ENCODE peak calls at places on chromosomes 1 and 21, in five cellular contexts. One of them, this sample, is unnamed.
A peak's percentile ranks its signal among the peaks of the same experiment; 100 is the strongest.

GRCh38 chr1:168145184-168146159 is 8.7 kb upstream of the GPR161 start:
- DNase-seq in AG04449: no peak
- DNase-seq in choroid plexus epithelial cell: peak; percentile 93
- DNase-seq in tibial artery: peak; percentile 83
- DNase-seq in fibroblast of lung: peak; percentile 77
- DNase-seq in this sample: peak; percentile 76

GRCh38 chr21:41941941-41942340 is 11.9 kb downstream of the C2CD2 start:
- DNase-seq in tibial artery: no peak
- DNase-seq in fibroblast of lung: no peak
- DNase-seq in choroid plexus epithelial cell: no peak
- DNase-seq in AG04449: no peak
- DNase-seq in this sample: no peak

GRCh38 chr1:206761369-206761768 is 9.2 kb upstream of the IL19 start:
- DNase-seq in tibial artery: no peak
- DNase-seq in choroid plexus epithelial cell: no peak
- DNase-seq in fibroblast of lung: no peak
- DNase-seq in AG04449: no peak
- DNase-seq in this sample: no peak

GRCh38 chr1:60066001-60066400 is 7.6 kb downstream of the C1orf87 start:
- DNase-seq in choroid plexus epithelial cell: peak; percentile 62
- DNase-seq in fibroblast of lung: peak; percentile 22
- DNase-seq in AG04449: peak; percentile 5
- DNase-seq in tibial artery: no peak
- DNase-seq in this sample: peak; percentile 73

GRCh38 chr1:208158640-208159541 is 85.3 kb downstream of the PLXNA2 start:
- DNase-seq in AG04449: no peak
- DNase-seq in fibroblast of lung: no peak
- DNase-seq in choroid plexus epithelial cell: peak; percentile 67
- DNase-seq in tibial artery: no peak
- DNase-seq in this sample: no peak

GRCh38 chr1:174931214-174931613 is 68.5 kb upstream of the CACYBP start:
- DNase-seq in choroid plexus epithelial cell: no peak
- DNase-seq in fibroblast of lung: no peak
- DNase-seq in tibial artery: no peak
- DNase-seq in AG04449: no peak
- DNase-seq in this sample: peak; percentile 15

GRCh38 chr21:28387220-28387619 is 605.5 kb downstream of the LTN1 start:
- DNase-seq in choroid plexus epithelial cell: no peak
- DNase-seq in tibial artery: no peak
- DNase-seq in fibroblast of lung: no peak
- DNase-seq in AG04449: no peak
- DNase-seq in this sample: no peak

GRCh38 chr1:56064705-56065104 is 514.7 kb downstream of the PLPP3 start:
- DNase-seq in AG04449: peak; percentile 14
- DNase-seq in fibroblast of lung: peak; percentile 27
- DNase-seq in tibial artery: no peak
- DNase-seq in choroid plexus epithelial cell: peak; percentile 62
- DNase-seq in this sample: peak; percentile 72

GRCh38 chr1:224928906-224929305 is 569 bp upstream of the DNAH14 start:
- DNase-seq in fibroblast of lung: no peak
- DNase-seq in AG04449: no peak
- DNase-seq in choroid plexus epithelial cell: no peak
- DNase-seq in tibial artery: no peak
- DNase-seq in this sample: no peak

GRCh38 chr1:38018864-38019343 is 6.4 kb downstream of the UTP11 start:
- DNase-seq in tibial artery: no peak
- DNase-seq in AG04449: no peak
- DNase-seq in choroid plexus epithelial cell: peak; percentile 71
- DNase-seq in fibroblast of lung: no peak
- DNase-seq in this sample: no peak

GRCh38 chr21:43191521-43191920 is 22.7 kb downstream of the CRYAA start:
- DNase-seq in tibial artery: no peak
- DNase-seq in choroid plexus epithelial cell: no peak
- DNase-seq in fibroblast of lung: no peak
- DNase-seq in AG04449: no peak
- DNase-seq in this sample: no peak

GRCh38 chr1:108600504-108600903 is 40.6 kb downstream of the EEIG2 start:
- DNase-seq in AG04449: no peak
- DNase-seq in choroid plexus epithelial cell: no peak
- DNase-seq in tibial artery: no peak
- DNase-seq in fibroblast of lung: no peak
- DNase-seq in this sample: peak; percentile 16

GRCh38 chr1:92040971-92041370 is 11.2 kb downstream of the EPHX4 start:
- DNase-seq in AG04449: no peak
- DNase-seq in choroid plexus epithelial cell: no peak
- DNase-seq in tibial artery: no peak
- DNase-seq in fibroblast of lung: no peak
- DNase-seq in this sample: no peak

GRCh38 chr1:200172311-200172710 is 144.8 kb downstream of the NR5A2 start:
- DNase-seq in choroid plexus epithelial cell: no peak
- DNase-seq in AG04449: no peak
- DNase-seq in tibial artery: no peak
- DNase-seq in fibroblast of lung: peak; percentile 48
- DNase-seq in this sample: peak; percentile 78

GRCh38 chr1:164716992-164717703 is 158.2 kb downstream of the PBX1 start:
- DNase-seq in AG04449: no peak
- DNase-seq in fibroblast of lung: peak; percentile 56
- DNase-seq in tibial artery: no peak
- DNase-seq in choroid plexus epithelial cell: no peak
- DNase-seq in this sample: peak; percentile 78

GRCh38 chr1:183097438-183098051 is 74.3 kb downstream of the LAMC1 start:
- DNase-seq in fibroblast of lung: peak; percentile 76
- DNase-seq in tibial artery: no peak
- DNase-seq in AG04449: peak; percentile 70
- DNase-seq in choroid plexus epithelial cell: peak; percentile 82
- DNase-seq in this sample: peak; percentile 72

GRCh38 chr1:3712573-3713535 is 39.4 kb upstream of the CCDC27 start:
- DNase-seq in fibroblast of lung: no peak
- DNase-seq in AG04449: no peak
- DNase-seq in choroid plexus epithelial cell: no peak
- DNase-seq in tibial artery: no peak
- DNase-seq in this sample: no peak

GRCh38 chr1:201126832-201127754 is at the start of gene ASCL5:
- DNase-seq in AG04449: no peak
- DNase-seq in tibial artery: no peak
- DNase-seq in fibroblast of lung: peak; percentile 52
- DNase-seq in choroid plexus epithelial cell: no peak
- DNase-seq in this sample: no peak

GRCh38 chr1:39128959-39129358 is 75.5 kb upstream of the MACF1 start:
- DNase-seq in tibial artery: no peak
- DNase-seq in choroid plexus epithelial cell: no peak
- DNase-seq in fibroblast of lung: no peak
- DNase-seq in AG04449: no peak
- DNase-seq in this sample: no peak

GRCh38 chr1:42815938-42816599 is 853 bp upstream of the ERMAP start:
- DNase-seq in AG04449: no peak
- DNase-seq in choroid plexus epithelial cell: peak; percentile 28
- DNase-seq in tibial artery: no peak
- DNase-seq in fibroblast of lung: peak; percentile 7
- DNase-seq in this sample: peak; percentile 30

GRCh38 chr1:42240964-42241755 is 76.6 kb upstream of the GUCA2A start:
- DNase-seq in tibial artery: no peak
- DNase-seq in fibroblast of lung: peak; percentile 67
- DNase-seq in choroid plexus epithelial cell: peak; percentile 53
- DNase-seq in AG04449: no peak
- DNase-seq in this sample: no peak

GRCh38 chr1:245874942-245875580 is 632.0 kb downstream of the SMYD3 start:
- DNase-seq in tibial artery: peak; percentile 45
- DNase-seq in AG04449: peak; percentile 97
- DNase-seq in choroid plexus epithelial cell: peak; percentile 100
- DNase-seq in fibroblast of lung: peak; percentile 100
- DNase-seq in this sample: peak; percentile 100

GRCh38 chr1:182952677-182953444 is at the start of gene SHCBP1L:
- DNase-seq in AG04449: no peak
- DNase-seq in tibial artery: no peak
- DNase-seq in fibroblast of lung: peak; percentile 16
- DNase-seq in choroid plexus epithelial cell: no peak
- DNase-seq in this sample: no peak

GRCh38 chr1:153260473-153260979 is 1.0 kb downstream of the LORICRIN start:
- DNase-seq in tibial artery: no peak
- DNase-seq in fibroblast of lung: peak; percentile 11
- DNase-seq in choroid plexus epithelial cell: no peak
- DNase-seq in AG04449: no peak
- DNase-seq in this sample: no peak

GRCh38 chr21:26952274-26953066 is 14.4 kb downstream of the ADAMTS5 start:
- DNase-seq in AG04449: no peak
- DNase-seq in fibroblast of lung: no peak
- DNase-seq in choroid plexus epithelial cell: no peak
- DNase-seq in tibial artery: no peak
- DNase-seq in this sample: peak; percentile 43

GRCh38 chr1:95636897-95637296 is 402.9 kb downstream of the RWDD3 start:
- DNase-seq in fibroblast of lung: no peak
- DNase-seq in choroid plexus epithelial cell: no peak
- DNase-seq in tibial artery: no peak
- DNase-seq in AG04449: no peak
- DNase-seq in this sample: no peak

DNA sequence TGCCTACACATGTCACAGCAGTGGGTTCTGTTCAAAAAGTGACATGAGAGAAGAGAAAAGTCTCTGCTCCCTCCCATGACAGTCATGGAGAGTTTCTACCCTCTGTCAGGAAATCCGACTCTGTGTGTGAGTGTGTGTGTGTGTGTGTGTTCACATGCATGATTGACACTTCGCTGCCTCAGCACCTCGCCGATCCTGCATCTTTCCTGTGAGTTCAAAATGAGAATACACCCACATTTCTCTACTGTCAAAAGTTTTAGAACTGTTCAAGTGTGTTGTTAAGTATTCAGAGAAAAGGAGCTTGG is 46.2 kb upstream of the COX20 start:
- DNase-seq in fibroblast of lung: no peak
- DNase-seq in choroid plexus epithelial cell: no peak
- DNase-seq in tibial artery: no peak
- DNase-seq in AG04449: no peak
- DNase-seq in this sample: no peak
- H3K4me3 ChIP-seq in fibroblast of lung: no peak overlapping the region
- H3K4me3 ChIP-seq in choroid plexus epithelial cell: no peak overlapping the region
- H3K4me3 ChIP-seq in tibial artery: no peak overlapping the region
- H3K4me3 ChIP-seq in AG04449: no peak overlapping the region
- H3K4me3 ChIP-seq in this sample: no peak overlapping the region

DNA sequence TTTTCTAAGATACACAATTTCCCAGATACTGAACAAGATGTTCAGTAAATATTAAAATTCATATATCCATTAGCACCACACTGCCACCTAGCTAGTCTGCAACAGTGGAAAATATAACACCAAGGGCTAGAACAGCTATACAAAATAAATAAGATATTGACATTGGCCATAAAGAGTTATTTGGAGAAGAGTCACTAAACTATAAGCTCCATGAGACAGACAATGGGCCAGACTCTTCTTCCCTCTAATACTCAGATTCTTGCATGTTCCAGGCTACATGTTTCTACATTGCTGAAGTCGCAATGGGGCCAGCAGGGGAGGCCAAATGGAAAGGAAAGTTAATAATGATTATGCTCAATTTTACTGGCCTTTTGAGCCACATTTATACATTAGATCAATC is 21.5 kb downstream of the SPATA6 start:
- DNase-seq in tibial artery: no peak
- DNase-seq in choroid plexus epithelial cell: peak; percentile 47
- DNase-seq in AG04449: no peak
- DNase-seq in fibroblast of lung: no peak
- DNase-seq in this sample: no peak
- TF ChIP-seq CTCF in tibial artery: peak; percentile 7
- TF ChIP-seq CTCF in choroid plexus epithelial cell: peak; percentile 55
- TF ChIP-seq CTCF in AG04449: no peak
- TF ChIP-seq CTCF in fibroblast of lung: peak; percentile 12
- TF ChIP-seq CTCF in this sample: peak; percentile 26

GRCh38 chr1:198657550-198658064 is 18.8 kb downstream of the PTPRC start:
- DNase-seq in AG04449: peak; percentile 99
- DNase-seq in tibial artery: no peak
- DNase-seq in fibroblast of lung: peak; percentile 99
- DNase-seq in choroid plexus epithelial cell: peak; percentile 98
- DNase-seq in this sample: peak; percentile 94

GRCh38 chr1:198656500-198656932 is 17.7 kb downstream of the PTPRC start:
- DNase-seq in tibial artery: no peak
- DNase-seq in fibroblast of lung: no peak
- DNase-seq in choroid plexus epithelial cell: no peak
- DNase-seq in AG04449: no peak
- DNase-seq in this sample: no peak

GRCh38 chr1:198653815-198654413 is 15.1 kb downstream of the PTPRC start:
- DNase-seq in fibroblast of lung: no peak
- DNase-seq in AG04449: no peak
- DNase-seq in tibial artery: no peak
- DNase-seq in choroid plexus epithelial cell: no peak
- DNase-seq in this sample: peak; percentile 37

GRCh38 chr1:198651685-198652400 is 13.0 kb downstream of the PTPRC start:
- DNase-seq in AG04449: no peak
- DNase-seq in fibroblast of lung: no peak
- DNase-seq in choroid plexus epithelial cell: no peak
- DNase-seq in tibial artery: no peak
- DNase-seq in this sample: no peak

GRCh38 chr1:198655464-198656121 is 16.8 kb downstream of the PTPRC start:
- DNase-seq in choroid plexus epithelial cell: no peak
- DNase-seq in tibial artery: no peak
- DNase-seq in AG04449: no peak
- DNase-seq in fibroblast of lung: peak; percentile 78
- DNase-seq in this sample: no peak
- H3K4me3 ChIP-seq in choroid plexus epithelial cell: no peak overlapping the region
- H3K4me3 ChIP-seq in tibial artery: no peak overlapping the region
- H3K4me3 ChIP-seq in AG04449: no peak overlapping the region
- H3K4me3 ChIP-seq in fibroblast of lung: no peak overlapping the region
- H3K4me3 ChIP-seq in this sample: no peak overlapping the region

GRCh38 chr1:116228501-116228900 is 117.3 kb downstream of the MAB21L3 start:
- DNase-seq in AG04449: no peak
- DNase-seq in choroid plexus epithelial cell: no peak
- DNase-seq in fibroblast of lung: no peak
- DNase-seq in tibial artery: no peak
- DNase-seq in this sample: no peak
- TF ChIP-seq CTCF in AG04449: no peak
- TF ChIP-seq CTCF in choroid plexus epithelial cell: no peak
- TF ChIP-seq CTCF in fibroblast of lung: no peak
- TF ChIP-seq CTCF in tibial artery: no peak
- TF ChIP-seq CTCF in this sample: no peak

GRCh38 chr1:10900691-10901090 is 104.2 kb upstream of the CASZ1 start:
- DNase-seq in choroid plexus epithelial cell: no peak
- DNase-seq in fibroblast of lung: peak; percentile 11
- DNase-seq in AG04449: no peak
- DNase-seq in tibial artery: no peak
- DNase-seq in this sample: no peak
- H3K4me3 ChIP-seq in choroid plexus epithelial cell: no peak overlapping the region
- H3K4me3 ChIP-seq in fibroblast of lung: no peak overlapping the region
- H3K4me3 ChIP-seq in AG04449: no peak overlapping the region
- H3K4me3 ChIP-seq in tibial artery: no peak overlapping the region
- H3K4me3 ChIP-seq in this sample: no peak overlapping the region

GRCh38 chr21:46641656-46642055 is 6.2 kb downstream of the PRMT2 start:
- DNase-seq in AG04449: no peak
- DNase-seq in fibroblast of lung: peak; percentile 4
- DNase-seq in tibial artery: no peak
- DNase-seq in choroid plexus epithelial cell: no peak
- DNase-seq in this sample: no peak

GRCh38 chr21:46636181-46636512 is 673 bp downstream of the PRMT2 start:
- DNase-seq in fibroblast of lung: no peak
- DNase-seq in choroid plexus epithelial cell: no peak
- DNase-seq in tibial artery: no peak
- DNase-seq in AG04449: no peak
- DNase-seq in this sample: no peak

GRCh38 chr21:46637952-46638746 is 2.7 kb downstream of the PRMT2 start:
- DNase-seq in fibroblast of lung: peak; percentile 13
- DNase-seq in tibial artery: no peak
- DNase-seq in AG04449: no peak
- DNase-seq in choroid plexus epithelial cell: no peak
- DNase-seq in this sample: no peak

GRCh38 chr21:46636550-46637289 is 1.2 kb downstream of the PRMT2 start:
- DNase-seq in choroid plexus epithelial cell: no peak
- DNase-seq in AG04449: no peak
- DNase-seq in fibroblast of lung: peak; percentile 2
- DNase-seq in tibial artery: no peak
- DNase-seq in this sample: no peak

GRCh38 chr21:46639489-46640386 is 4.3 kb downstream of the PRMT2 start:
- DNase-seq in tibial artery: no peak
- DNase-seq in fibroblast of lung: peak; percentile 10
- DNase-seq in AG04449: no peak
- DNase-seq in choroid plexus epithelial cell: peak; percentile 50
- DNase-seq in this sample: no peak
- TF ChIP-seq CTCF in tibial artery: peak; percentile 28
- TF ChIP-seq CTCF in fibroblast of lung: no peak
- TF ChIP-seq CTCF in AG04449: peak; percentile 9
- TF ChIP-seq CTCF in choroid plexus epithelial cell: peak; percentile 55
- TF ChIP-seq CTCF in this sample: peak; percentile 20